ENCODE peak calls at places on chromosomes 7 and 10, in four cellular contexts. X is H9, H is neuronal stem cell, E is mesenchymal stem cell. R is an unnamed sample.

GRCh38 chr7:74217455-74218342 is 7.9 kb downstream of the LAT2 start:
- DNase-seq in H (no peak), X (no peak), E (no peak), R (no peak)

GRCh38 chr7:143485500-143485899 is 7.8 kb downstream of the TAS2R41 start:
- DNase-seq in E (no peak), H (no peak), X (no peak), R (no peak)

GRCh38 chr10:129774082-129774735 is 189.9 kb downstream of the EBF3 start:
- DNase-seq in E (no peak), X (peak; percentile 12), H (no peak), R (no peak)

GRCh38 chr10:75195035-75195763 is 15.4 kb upstream of the VDAC2 start:
- DNase-seq in H (no peak), X (no peak), E (peak; percentile 90), R (no peak)

GRCh38 chr7:127745445-127745844 is 93.5 kb downstream of the SND1 start:
- DNase-seq in X (no peak), E (no peak), H (no peak), R (no peak)

GRCh38 chr7:149209518-149210269 is 14.3 kb downstream of the ZNF282 start:
- DNase-seq in E (peak; percentile 78), X (peak; percentile 80), H (peak; percentile 23), R (peak; percentile 51)

GRCh38 chr10:13536674-13537366 is 8.0 kb upstream of the BEND7 start:
- DNase-seq in E (peak; percentile 62), X (peak; percentile 90), H (peak; percentile 57), R (peak; percentile 86)

GRCh38 chr7:155662343-155663043 is 18.0 kb downstream of the RBM33 start:
- DNase-seq in X (no peak), H (no peak), E (no peak), R (no peak)

GRCh38 chr10:47299989-47300931 is at the start of gene GDF10:
- DNase-seq in H (peak; percentile 31), X (no peak), E (no peak), R (peak; percentile 63)

GRCh38 chr7:106110238-106110560 is 1.9 kb downstream of the SYPL1 start:
- DNase-seq in H (no peak), E (no peak), X (no peak), R (no peak)

GRCh38 chr7:3065724-3066143 is 22.1 kb upstream of the CARD11 start:
- DNase-seq in H (peak; percentile 20), X (peak; percentile 88), E (peak; percentile 33), R (peak; percentile 51)

GRCh38 chr10:25786181-25786580 is 147.8 kb upstream of the MYO3A start:
- DNase-seq in X (no peak), E (no peak), H (no peak), R (no peak)

GRCh38 chr10:102422586-102423129 is 2.0 kb downstream of the FBXL15 start:
- DNase-seq in X (peak; percentile 90), H (no peak), E (peak; percentile 78), R (peak; percentile 67)

GRCh38 chr7:108584211-108584610 is 14.5 kb downstream of the DNAJB9 start:
- DNase-seq in E (no peak), X (no peak), H (no peak), R (no peak)

GRCh38 chr10:60778978-60779668 is 845 bp downstream of the CDK1 start:
- DNase-seq in E (peak; percentile 28), X (no peak), H (no peak), R (no peak)

GRCh38 chr10:73998623-73999622 is 1.0 kb downstream of the VCL start:
- DNase-seq in H (peak; percentile 59), X (peak; percentile 75), E (peak; percentile 88), R (peak; percentile 68)
- H2BK12ac ChIP-seq in H (peak overlapping the region; percentile 50), X (no peak overlapping the region), E (no peak overlapping the region), R (peak overlapping the region; percentile 30)

GRCh38 chr10:32984003-32984600 is 26.1 kb upstream of the ITGB1 start:
- DNase-seq in H (no peak), E (no peak), X (no peak), R (no peak)
- H2BK15ac ChIP-seq in H (no peak overlapping the region), E (no peak overlapping the region), X (no peak overlapping the region), R (no peak overlapping the region)

DNA sequence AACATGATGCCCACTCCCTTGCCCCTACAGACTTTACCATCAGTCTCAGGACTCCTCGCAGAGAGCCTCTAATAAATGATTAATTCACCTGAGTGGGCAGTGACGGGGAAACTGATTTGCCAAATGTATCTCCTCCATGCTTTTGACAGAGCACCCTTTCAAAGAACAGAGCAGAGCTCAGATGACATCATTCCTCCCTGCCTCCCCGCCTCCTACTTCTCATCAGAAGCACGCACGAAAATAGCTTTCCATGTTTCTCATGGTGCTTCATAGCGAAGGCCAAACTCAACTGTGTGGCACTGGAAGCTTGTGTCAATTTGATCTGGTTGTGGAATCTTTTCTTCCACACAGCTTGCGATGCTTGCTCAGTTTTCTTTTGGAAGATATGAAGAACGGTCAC is 442.5 kb downstream of the RPS24 start:
- DNase-seq in E (no peak), H (no peak), X (no peak), R (no peak)
- H2BK12ac ChIP-seq in E (no peak overlapping the region), H (peak overlapping the region; percentile 2), X (no peak overlapping the region), R (no peak overlapping the region)

DNA sequence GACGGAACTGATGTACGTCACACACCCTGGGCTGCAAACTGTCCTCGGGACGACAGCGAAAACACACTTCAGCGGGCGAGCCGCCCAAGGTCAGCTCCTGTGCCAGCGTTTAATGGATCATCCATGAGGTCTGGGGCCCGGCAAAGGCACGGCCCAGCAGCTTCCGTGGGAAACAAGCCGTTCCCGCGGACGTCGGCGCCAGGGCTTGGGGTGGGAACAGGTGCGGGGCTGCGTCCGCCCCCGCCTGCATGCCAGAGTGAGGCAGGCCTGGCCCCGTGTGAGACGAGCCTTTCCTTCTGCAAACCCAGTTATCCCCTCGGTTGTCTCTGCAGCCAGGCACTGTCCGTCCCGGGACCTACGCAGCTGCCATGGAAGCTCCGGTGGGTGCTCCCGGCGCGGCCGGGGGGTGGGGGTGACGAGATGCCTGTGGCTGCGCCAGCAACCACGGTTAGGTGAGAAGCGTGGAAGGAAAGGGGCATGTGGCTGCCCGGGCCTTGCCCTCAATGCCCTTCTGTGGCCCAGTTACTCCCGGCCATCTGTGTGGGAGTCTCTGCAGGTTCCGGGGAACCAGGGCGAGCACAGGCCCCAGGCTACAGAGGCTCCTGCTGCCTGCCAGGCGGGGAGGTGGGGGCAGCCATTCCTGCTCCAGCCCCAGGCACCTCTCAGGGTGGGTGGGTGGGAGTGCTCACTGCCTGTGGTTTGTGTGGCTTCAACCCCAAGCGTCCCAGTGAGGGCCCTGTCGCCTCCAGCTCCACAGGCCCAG is 42.2 kb upstream of the PDGFA start:
- DNase-seq in H (no peak), E (no peak), X (no peak), R (no peak)
- H2BK15ac ChIP-seq in H (no peak overlapping the region), E (no peak overlapping the region), X (no peak overlapping the region), R (no peak overlapping the region)

GRCh38 chr10:22874189-22874854 is 53.5 kb upstream of the ARMC3 start:
- DNase-seq in E (no peak), H (no peak), X (no peak), R (no peak)
- H2BK12ac ChIP-seq in E (no peak overlapping the region), H (no peak overlapping the region), X (no peak overlapping the region), R (peak overlapping the region; percentile 43)

DNA sequence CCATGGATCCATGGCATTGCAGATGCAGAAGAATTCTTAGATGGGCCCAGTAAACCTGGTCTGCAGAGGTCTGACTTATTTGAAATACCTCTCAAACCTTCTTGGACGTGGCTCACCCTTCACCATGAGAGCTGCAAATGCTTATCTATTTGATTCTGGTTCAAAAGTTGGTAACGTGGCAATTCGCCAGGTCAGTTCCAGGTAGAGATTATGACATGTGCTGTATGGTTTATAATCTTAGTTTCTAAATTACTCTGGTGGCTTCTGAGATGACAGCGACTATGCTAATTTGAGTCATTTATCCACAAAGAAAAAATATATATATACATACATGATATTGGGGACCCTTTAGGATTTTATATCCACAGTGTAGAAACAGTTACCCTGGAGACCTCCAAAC is 68.8 kb downstream of the NRP1 start:
- DNase-seq in H (no peak), X (no peak), E (no peak), R (no peak)
- H2BK15ac ChIP-seq in H (no peak overlapping the region), X (no peak overlapping the region), E (no peak overlapping the region), R (no peak overlapping the region)

R was measured in H1.